ENCODE peak calls at places on chromosomes 6 and 20, in six cellular contexts. Y, F, G, C, A and K are unnamed samples.

GRCh38 chr20:2102585-2103453 is 1.2 kb downstream of the STK35 start:
- DNase-seq in F (no peak), A (peak; percentile 29), C (peak; percentile 79), G (peak; percentile 76), Y (peak; percentile 87), K (peak; percentile 84)

GRCh38 chr6:155524249-155524651 is 68.6 kb upstream of the NOX3 start:
- DNase-seq in G (no peak), Y (no peak), C (no peak), A (no peak), F (no peak), K (no peak)

GRCh38 chr6:167532410-167533294 is 207.8 kb downstream of the TTLL2 start:
- DNase-seq in Y (no peak), G (no peak), F (no peak), A (no peak), C (no peak), K (no peak)

GRCh38 chr20:25233016-25233772 is 14.7 kb upstream of the PYGB start:
- DNase-seq in F (no peak), Y (peak; percentile 88), G (no peak), A (no peak), C (no peak), K (no peak)

GRCh38 chr6:152671146-152671545 is 26.6 kb upstream of the MYCT1 start:
- DNase-seq in Y (no peak), F (no peak), A (no peak), G (no peak), C (no peak), K (no peak)

GRCh38 chr6:63272397-63272796 is 47.4 kb downstream of the LGSN start:
- DNase-seq in Y (peak; percentile 51), G (peak; percentile 27), C (peak; percentile 7), A (no peak), F (no peak), K (no peak)

GRCh38 chr6:118501099-118501498 is 47.0 kb upstream of the PLN start:
- DNase-seq in G (no peak), F (no peak), Y (no peak), A (no peak), C (no peak), K (no peak)

GRCh38 chr6:121439456-121440250 is 4.2 kb downstream of the GJA1 start:
- DNase-seq in F (no peak), G (no peak), A (no peak), C (no peak), Y (no peak), K (no peak)

GRCh38 chr6:33983109-33983475 is 162.8 kb downstream of the GRM4 start:
- DNase-seq in F (no peak), Y (peak; percentile 61), C (peak; percentile 43), G (peak; percentile 79), A (no peak), K (no peak)

GRCh38 chr6:38162493-38163185 is 343.1 kb downstream of the ZFAND3 start:
- DNase-seq in C (no peak), A (no peak), G (no peak), Y (no peak), F (no peak), K (no peak)

GRCh38 chr6:27049863-27050781 is 197.4 kb upstream of the PRSS16 start:
- DNase-seq in G (no peak), F (no peak), Y (no peak), C (no peak), A (no peak), K (no peak)

GRCh38 chr6:551405-551804 is 105.5 kb downstream of the HUS1B start:
- DNase-seq in G (no peak), C (no peak), A (peak; percentile 47), Y (peak; percentile 12), F (no peak), K (peak; percentile 51)

GRCh38 chr20:51596656-51597388 is 54.3 kb upstream of the NFATC2 start:
- DNase-seq in C (no peak), Y (no peak), A (no peak), G (no peak), F (no peak), K (no peak)

GRCh38 chr6:24574809-24575208 is 71.2 kb downstream of the KIAA0319 start:
- DNase-seq in A (no peak), Y (no peak), C (no peak), F (no peak), G (no peak), K (no peak)

GRCh38 chr6:16751251-16751946 is 9.9 kb downstream of the ATXN1 start:
- DNase-seq in C (no peak), F (no peak), A (no peak), Y (no peak), G (no peak), K (no peak)

GRCh38 chr6:26240981-26241770 is 123.8 kb upstream of the BTN3A2 start:
- DNase-seq in C (no peak), F (no peak), G (no peak), Y (no peak), A (no peak), K (no peak)

GRCh38 chr20:59518881-59519706 is 85.2 kb upstream of the PHACTR3 start:
- DNase-seq in G (peak; percentile 51), A (no peak), C (peak; percentile 54), Y (peak; percentile 73), F (no peak), K (peak; percentile 47)

GRCh38 chr6:22756365-22756764 is 187.0 kb downstream of the HDGFL1 start:
- DNase-seq in C (no peak), G (no peak), Y (no peak), F (no peak), A (no peak), K (no peak)

GRCh38 chr20:61756966-61757677 is 308.6 kb downstream of the TAF4 start:
- DNase-seq in C (no peak), G (no peak), A (no peak), F (no peak), Y (no peak), K (no peak)

GRCh38 chr20:40941023-40941655 is 87.5 kb upstream of the TOP1 start:
- DNase-seq in G (no peak), F (peak; percentile 31), C (no peak), A (no peak), Y (no peak), K (no peak)

GRCh38 chr20:621115-621756 is 11.1 kb upstream of the TCF15 start:
- DNase-seq in Y (no peak), G (no peak), C (no peak), F (no peak), A (no peak), K (peak; percentile 68)
- H3K9ac ChIP-seq in Y (no peak overlapping the region), G (no peak overlapping the region), C (no peak overlapping the region), F (no peak overlapping the region), A (no peak overlapping the region), K (no peak overlapping the region)

DNA sequence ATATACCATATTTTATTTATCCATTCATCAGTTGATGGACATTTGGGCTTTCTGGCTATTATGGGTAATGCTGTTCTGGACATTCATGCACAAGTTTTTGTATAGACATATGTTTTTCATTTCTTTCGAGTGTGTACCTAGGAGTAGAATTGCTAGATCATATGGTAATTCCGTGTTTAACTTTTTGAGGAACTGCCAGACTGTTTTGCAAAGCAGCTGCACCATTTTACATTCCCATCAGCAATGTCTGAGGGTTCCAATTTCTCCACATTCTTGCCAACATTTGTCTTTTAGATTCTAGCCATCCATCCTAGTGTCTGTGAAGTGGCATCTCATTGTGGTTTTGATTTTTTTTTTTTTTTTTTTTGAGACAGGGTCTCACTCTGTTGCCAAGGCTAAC is 20.8 kb downstream of the SRC start:
- DNase-seq in G (no peak), A (no peak), C (no peak), F (no peak), Y (no peak), K (no peak)
- H3K36me3 ChIP-seq in G (peaks cover 3% of the 10 kb centered on the region), A (no peaks in the 10 kb centered on the region), C (peaks cover 5% of the 10 kb centered on the region), F (peaks cover 14% of the 10 kb centered on the region), Y (peaks cover 64% of the 10 kb centered on the region), K (peaks cover 40% of the 10 kb centered on the region)

GRCh38 chr6:98657764-98658163 is 176.6 kb upstream of the POU3F2 start:
- DNase-seq in F (no peak), G (no peak), C (no peak), Y (peak; percentile 18), A (no peak), K (no peak)
- TF ChIP-seq ZNF274 in F (no peak), G (no peak), C (no peak), Y (no peak), A (no peak), K (no peak)

GRCh38 chr6:45447005-45447404 is 69.3 kb upstream of the SUPT3H start:
- DNase-seq in F (no peak), A (no peak), Y (no peak), C (no peak), G (no peak), K (no peak)

GRCh38 chr6:45447721-45448120 is 70.0 kb upstream of the SUPT3H start:
- DNase-seq in F (no peak), Y (no peak), G (no peak), A (no peak), C (no peak), K (no peak)

GRCh38 chr6:45445749-45446454 is 68.2 kb upstream of the SUPT3H start:
- DNase-seq in F (no peak), C (peak; percentile 68), A (no peak), G (peak; percentile 94), Y (peak; percentile 98), K (no peak)

GRCh38 chr6:45442716-45443115 is 65.0 kb upstream of the SUPT3H start:
- DNase-seq in G (no peak), A (no peak), F (no peak), Y (no peak), C (no peak), K (no peak)

GRCh38 chr6:45445364-45445748 is 67.6 kb upstream of the SUPT3H start:
- DNase-seq in Y (no peak), C (no peak), G (no peak), A (no peak), F (no peak), K (no peak)
- H3K9ac ChIP-seq in Y (no peak overlapping the region), C (no peak overlapping the region), G (no peak overlapping the region), A (no peak overlapping the region), F (no peak overlapping the region), K (no peak overlapping the region)

GRCh38 chr20:50571466-50571865 is 61.3 kb downstream of the PTPN1 start:
- DNase-seq in G (no peak), F (no peak), Y (no peak), C (no peak), A (no peak), K (no peak)
- H3K36me3 ChIP-seq in G (peaks cover 11% of the 10 kb centered on the region), F (peaks cover 51% of the 10 kb centered on the region), Y (peaks cover 80% of the 10 kb centered on the region), C (peaks cover 94% of the 10 kb centered on the region), A (no peaks in the 10 kb centered on the region), K (peaks cover 81% of the 10 kb centered on the region)

DNA sequence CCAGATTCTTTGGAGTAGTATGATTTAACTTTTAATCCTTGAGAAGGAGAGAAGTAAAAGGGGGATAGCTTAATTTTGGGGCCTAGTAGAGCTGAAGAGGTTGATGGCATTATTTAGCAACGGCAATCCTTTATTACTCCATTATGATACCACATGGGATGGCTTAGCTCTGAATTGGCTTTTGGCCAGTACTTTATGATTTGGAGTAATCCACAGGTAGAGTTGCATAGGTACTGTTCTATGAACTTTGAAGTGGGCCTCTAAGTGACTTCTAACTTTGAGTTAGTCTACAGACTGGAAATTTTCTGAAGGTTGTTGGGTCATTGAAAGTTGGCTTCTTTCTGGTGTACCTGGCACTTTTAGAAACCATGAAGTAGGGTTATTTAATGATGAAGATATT is 11.6 kb downstream of the YWHAB start:
- DNase-seq in A (no peak), F (no peak), G (no peak), Y (no peak), C (no peak), K (no peak)
- TF ChIP-seq ZNF274 in A (no peak), F (no peak), G (no peak), Y (no peak), C (no peak), K (no peak)